ENCODE peak calls at places on chromosomes 7 and 10, in four cellular contexts. One of them, this sample, is unnamed.
A peak's percentile ranks its signal among the peaks of the same experiment; 100 is the strongest.

GRCh38 chr7:86965727-86966120 is 93.7 kb downstream of the ELAPOR2 start:
- DNase-seq in HCT116: no peak
- DNase-seq in HepG2: no peak
- DNase-seq in K562: no peak
- DNase-seq in this sample: no peak

GRCh38 chr10:46527241-46527811 is 29.1 kb downstream of the GPRIN2 start:
- DNase-seq in HCT116: no peak
- DNase-seq in HepG2: no peak
- DNase-seq in K562: no peak
- DNase-seq in this sample: no peak

GRCh38 chr10:59387951-59388431 is 25.6 kb upstream of the FAM13C start:
- DNase-seq in HCT116: no peak
- DNase-seq in HepG2: no peak
- DNase-seq in K562: no peak
- DNase-seq in this sample: no peak

GRCh38 chr7:111954056-111954455 is 252.1 kb downstream of the DOCK4 start:
- DNase-seq in HCT116: no peak
- DNase-seq in HepG2: no peak
- DNase-seq in K562: no peak
- DNase-seq in this sample: no peak

GRCh38 chr10:132460691-132461090 is 63.7 kb downstream of the PWWP2B start:
- DNase-seq in HCT116: no peak
- DNase-seq in HepG2: no peak
- DNase-seq in K562: no peak
- DNase-seq in this sample: no peak

GRCh38 chr7:158885624-158886023 is 29.3 kb downstream of the DYNC2I1 start:
- DNase-seq in HCT116: no peak
- DNase-seq in HepG2: peak; percentile 12
- DNase-seq in K562: peak; percentile 43
- DNase-seq in this sample: no peak

GRCh38 chr7:101733713-101734475 is 83.5 kb upstream of the CUX1 start:
- DNase-seq in HCT116: no peak
- DNase-seq in HepG2: peak; percentile 57
- DNase-seq in K562: peak; percentile 90
- DNase-seq in this sample: no peak

GRCh38 chr7:44277851-44278250 is 47.5 kb downstream of the CAMK2B start:
- DNase-seq in HCT116: no peak
- DNase-seq in HepG2: no peak
- DNase-seq in K562: no peak
- DNase-seq in this sample: no peak

GRCh38 chr7:49322476-49322875 is 398.1 kb downstream of the CDC14C start:
- DNase-seq in HCT116: no peak
- DNase-seq in HepG2: no peak
- DNase-seq in K562: no peak
- DNase-seq in this sample: no peak

GRCh38 chr10:102191956-102192355 is 34.1 kb upstream of the ELOVL3 start:
- DNase-seq in HCT116: no peak
- DNase-seq in HepG2: no peak
- DNase-seq in K562: no peak
- DNase-seq in this sample: no peak

GRCh38 chr7:45455662-45456061 is 118.5 kb upstream of the ADCY1 start:
- DNase-seq in HCT116: no peak
- DNase-seq in HepG2: peak; percentile 55
- DNase-seq in K562: no peak
- DNase-seq in this sample: no peak

GRCh38 chr10:89274928-89275327 is 23.4 kb upstream of the LIPA start:
- DNase-seq in HCT116: no peak
- DNase-seq in HepG2: no peak
- DNase-seq in K562: no peak
- DNase-seq in this sample: no peak

GRCh38 chr7:28999421-28999820 is 41.3 kb upstream of the TRIL start:
- DNase-seq in HCT116: no peak
- DNase-seq in HepG2: no peak
- DNase-seq in K562: no peak
- DNase-seq in this sample: no peak

GRCh38 chr10:129465796-129466702 is 992 bp upstream of the MGMT start:
- DNase-seq in HCT116: no peak
- DNase-seq in HepG2: no peak
- DNase-seq in K562: no peak
- DNase-seq in this sample: no peak

GRCh38 chr10:30861217-30861616 is 170.4 kb downstream of the ZNF438 start:
- DNase-seq in HCT116: no peak
- DNase-seq in HepG2: no peak
- DNase-seq in K562: no peak
- DNase-seq in this sample: no peak

GRCh38 chr10:6844251-6844650 is 264.2 kb upstream of the PRKCQ start:
- DNase-seq in HCT116: no peak
- DNase-seq in HepG2: no peak
- DNase-seq in K562: no peak
- DNase-seq in this sample: no peak

GRCh38 chr7:158469396-158470051 is 118.1 kb downstream of the PTPRN2 start:
- DNase-seq in HCT116: no peak
- DNase-seq in HepG2: no peak
- DNase-seq in K562: no peak
- DNase-seq in this sample: no peak

GRCh38 chr10:124200011-124200410 is 106.6 kb upstream of the CHST15 start:
- DNase-seq in HCT116: no peak
- DNase-seq in HepG2: no peak
- DNase-seq in K562: no peak
- DNase-seq in this sample: no peak

GRCh38 chr10:98423691-98424120 is 8.7 kb upstream of the PYROXD2 start:
- DNase-seq in HCT116: no peak
- DNase-seq in HepG2: peak; percentile 41
- DNase-seq in K562: peak; percentile 41
- DNase-seq in this sample: no peak

GRCh38 chr7:132150711-132151110 is 425.6 kb downstream of the PLXNA4 start:
- DNase-seq in HCT116: no peak
- DNase-seq in HepG2: no peak
- DNase-seq in K562: no peak
- DNase-seq in this sample: no peak

GRCh38 chr7:85426487-85426960 is 239.7 kb upstream of the SEMA3D start:
- DNase-seq in HCT116: no peak
- DNase-seq in HepG2: peak; percentile 92
- DNase-seq in K562: no peak
- DNase-seq in this sample: no peak

GRCh38 chr7:100629117-100629711 is 12.1 kb downstream of the TFR2 start:
- DNase-seq in HCT116: peak; percentile 28
- DNase-seq in HepG2: no peak
- DNase-seq in K562: peak; percentile 83
- DNase-seq in this sample: no peak

GRCh38 chr10:130778166-130778545 is 533.4 kb downstream of the TCERG1L start:
- DNase-seq in HCT116: no peak
- DNase-seq in HepG2: no peak
- DNase-seq in K562: no peak
- DNase-seq in this sample: no peak

GRCh38 chr7:15313361-15313760 is 248.5 kb downstream of the AGMO start:
- DNase-seq in HCT116: no peak
- DNase-seq in HepG2: no peak
- DNase-seq in K562: no peak
- DNase-seq in this sample: no peak

GRCh38 chr10:127577878-127578627 is 28.9 kb downstream of the NPS start:
- DNase-seq in HCT116: no peak
- DNase-seq in HepG2: no peak
- DNase-seq in K562: no peak
- DNase-seq in this sample: no peak

GRCh38 chr10:396107-396506 is 260.9 kb downstream of the ZMYND11 start:
- DNase-seq in HCT116: no peak
- DNase-seq in HepG2: no peak
- DNase-seq in K562: no peak
- DNase-seq in this sample: no peak

GRCh38 chr7:42493436-42494198 is 256.6 kb upstream of the GLI3 start:
- DNase-seq in HCT116: no peak
- DNase-seq in HepG2: no peak
- DNase-seq in K562: peak; percentile 45
- DNase-seq in this sample: no peak

GRCh38 chr10:21199501-21199900 is 302.4 kb upstream of the NEBL start:
- DNase-seq in HCT116: no peak
- DNase-seq in HepG2: no peak
- DNase-seq in K562: no peak
- DNase-seq in this sample: no peak

GRCh38 chr7:131027287-131027773 is 293.3 kb upstream of the KLF14 start:
- DNase-seq in HCT116: no peak
- DNase-seq in HepG2: no peak
- DNase-seq in K562: no peak
- DNase-seq in this sample: no peak

GRCh38 chr7:122886357-122887081 is at the start of gene CADPS2:
- DNase-seq in HCT116: peak; percentile 71
- DNase-seq in HepG2: peak; percentile 86
- DNase-seq in K562: peak; percentile 58
- DNase-seq in this sample: no peak

GRCh38 chr10:51879238-51879637 is 179.8 kb upstream of the CSTF2T start:
- DNase-seq in HCT116: no peak
- DNase-seq in HepG2: no peak
- DNase-seq in K562: no peak
- DNase-seq in this sample: no peak

GRCh38 chr7:78115876-78116275 is 317.3 kb downstream of the PHTF2 start:
- DNase-seq in HCT116: no peak
- DNase-seq in HepG2: no peak
- DNase-seq in K562: no peak
- DNase-seq in this sample: no peak

GRCh38 chr7:3156508-3156907 is 112.8 kb upstream of the CARD11 start:
- DNase-seq in HCT116: no peak
- DNase-seq in HepG2: no peak
- DNase-seq in K562: no peak
- DNase-seq in this sample: no peak

GRCh38 chr7:129952164-129952652 is 552 bp downstream of the UBE2H start:
- DNase-seq in HCT116: no peak
- DNase-seq in HepG2: no peak
- DNase-seq in K562: peak; percentile 57
- DNase-seq in this sample: no peak

GRCh38 chr7:17696422-17696821 is 243.9 kb downstream of the SNX13 start:
- DNase-seq in HCT116: no peak
- DNase-seq in HepG2: peak; percentile 46
- DNase-seq in K562: no peak
- DNase-seq in this sample: no peak

GRCh38 chr10:62817120-62817762 is 1.1 kb upstream of the EGR2 start:
- DNase-seq in HCT116: no peak
- DNase-seq in HepG2: no peak
- DNase-seq in K562: peak; percentile 58
- DNase-seq in this sample: no peak

GRCh38 chr10:8056891-8057331 is 2.4 kb downstream of the GATA3 start:
- DNase-seq in HCT116: no peak
- DNase-seq in HepG2: no peak
- DNase-seq in K562: no peak
- DNase-seq in this sample: no peak

GRCh38 chr7:56483153-56483552 is 366.9 kb upstream of the NUPR2 start:
- DNase-seq in HCT116: no peak
- DNase-seq in HepG2: no peak
- DNase-seq in K562: peak; percentile 2
- DNase-seq in this sample: no peak

GRCh38 chr7:120856198-120856597 is 1.7 kb downstream of the TSPAN12 start:
- DNase-seq in HCT116: no peak
- DNase-seq in HepG2: no peak
- DNase-seq in K562: no peak
- DNase-seq in this sample: no peak
- H3K4me3 ChIP-seq in HCT116: peak overlapping the region; percentile 70
- H3K4me3 ChIP-seq in HepG2: no peak overlapping the region
- H3K4me3 ChIP-seq in K562: no peak overlapping the region
- H3K4me3 ChIP-seq in this sample: no peak overlapping the region

GRCh38 chr10:23386052-23386451 is 41.5 kb upstream of the C10orf67 start:
- DNase-seq in HCT116: no peak
- DNase-seq in HepG2: no peak
- DNase-seq in K562: no peak
- DNase-seq in this sample: no peak

GRCh38 chr10:23383637-23384036 is 39.0 kb upstream of the C10orf67 start:
- DNase-seq in HCT116: no peak
- DNase-seq in HepG2: no peak
- DNase-seq in K562: no peak
- DNase-seq in this sample: no peak

GRCh38 chr10:23381298-23381697 is 36.7 kb upstream of the C10orf67 start:
- DNase-seq in HCT116: peak; percentile 4
- DNase-seq in HepG2: no peak
- DNase-seq in K562: no peak
- DNase-seq in this sample: no peak

DNA sequence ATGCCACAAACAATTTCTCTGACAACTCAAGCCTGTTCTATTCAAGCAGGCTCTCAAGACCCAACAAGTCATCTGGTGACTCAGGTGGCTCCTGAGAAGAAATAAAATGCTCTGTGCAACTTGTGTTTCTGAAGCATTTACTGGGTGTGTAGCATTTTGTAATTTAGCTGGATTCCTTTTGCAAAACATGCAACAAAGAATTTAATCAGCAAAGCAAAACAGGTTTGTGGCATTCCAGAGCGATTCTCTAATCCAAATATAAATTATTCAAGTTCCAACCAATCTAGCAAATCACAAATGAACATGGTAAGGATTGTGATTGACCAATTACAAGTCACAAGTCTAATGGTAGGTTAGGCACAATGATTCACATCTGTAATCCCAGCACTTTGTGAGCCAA is 39.8 kb upstream of the C10orf67 start:
- DNase-seq in HCT116: no peak
- DNase-seq in HepG2: no peak
- DNase-seq in K562: no peak
- DNase-seq in this sample: no peak
- TF ChIP-seq TCF7L2 in HCT116: no peak
- TF ChIP-seq TCF7L2 in HepG2: no peak
- TF ChIP-seq TCF7L2 in K562: no peak
- TF ChIP-seq TCF7L2 in this sample: no peak

GRCh38 chr10:119688033-119688508 is 36.9 kb downstream of the BAG3 start:
- DNase-seq in HCT116: no peak
- DNase-seq in HepG2: peak; percentile 54
- DNase-seq in K562: peak; percentile 30
- DNase-seq in this sample: no peak
- H3K4me3 ChIP-seq in HCT116: no peak overlapping the region
- H3K4me3 ChIP-seq in HepG2: peak overlapping the region; percentile 63
- H3K4me3 ChIP-seq in K562: no peak overlapping the region
- H3K4me3 ChIP-seq in this sample: no peak overlapping the region

GRCh38 chr7:97078023-97078988 is 39.2 kb upstream of the SDHAF3 start:
- DNase-seq in HCT116: no peak
- DNase-seq in HepG2: no peak
- DNase-seq in K562: no peak
- DNase-seq in this sample: no peak

GRCh38 chr7:97081901-97082300 is 35.6 kb upstream of the SDHAF3 start:
- DNase-seq in HCT116: no peak
- DNase-seq in HepG2: no peak
- DNase-seq in K562: no peak
- DNase-seq in this sample: no peak

GRCh38 chr7:97079300-97079699 is 38.2 kb upstream of the SDHAF3 start:
- DNase-seq in HCT116: no peak
- DNase-seq in HepG2: no peak
- DNase-seq in K562: no peak
- DNase-seq in this sample: no peak

DNA sequence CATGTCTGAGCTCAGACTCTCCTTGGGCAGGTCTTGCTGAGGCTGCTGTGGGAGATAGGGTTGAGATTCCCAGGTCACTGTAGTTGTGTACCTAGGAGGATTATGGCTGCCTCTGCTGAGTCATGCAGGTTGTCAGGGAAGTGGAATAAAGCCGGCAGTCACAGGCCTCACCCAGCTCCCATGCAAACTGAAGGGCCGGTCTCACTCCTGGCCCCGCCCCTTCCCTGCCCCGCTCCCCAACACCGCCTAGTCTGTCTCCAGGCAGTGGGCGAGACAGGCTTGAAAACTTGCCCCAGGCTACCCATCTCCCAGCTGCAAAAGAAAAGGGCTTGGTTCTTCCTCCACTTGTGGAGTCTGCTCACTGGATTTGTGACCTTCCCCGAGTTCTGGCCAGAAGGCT is 41.6 kb upstream of the SDHAF3 start:
- DNase-seq in HCT116: peak; percentile 8
- DNase-seq in HepG2: peak; percentile 25
- DNase-seq in K562: peak; percentile 27
- DNase-seq in this sample: no peak
- TF ChIP-seq TCF7L2 in HCT116: no peak
- TF ChIP-seq TCF7L2 in HepG2: no peak
- TF ChIP-seq TCF7L2 in K562: no peak
- TF ChIP-seq TCF7L2 in this sample: no peak

This sample was measured in Panc1.